ENCODE peak calls at places on chromosomes 11 and 22, in ten cellular contexts. Q, B, R, V, A, X, T, D, W and N are unnamed samples.

GRCh38 chr11:44178381-44178780 is 82.9 kb downstream of the EXT2 start:
- DNase-seq in Q (no peak), B (no peak), R (peak; percentile 78), V (no peak), A (no peak), X (no peak), T (no peak), D (no peak), W (no peak), N (no peak)

GRCh38 chr11:125842319-125842948 is 9.3 kb downstream of the PATE4 start:
- DNase-seq in Q (no peak), B (no peak), R (no peak), V (no peak), A (no peak), X (no peak), T (no peak), D (no peak), W (no peak), N (no peak)

GRCh38 chr11:122319011-122319410 is 203.0 kb upstream of the BLID start:
- DNase-seq in Q (no peak), B (no peak), R (no peak), V (no peak), A (no peak), X (no peak), T (no peak), D (no peak), W (no peak), N (no peak)

GRCh38 chr22:35582861-35583670 is 34.1 kb downstream of the MB start:
- DNase-seq in Q (peak; percentile 68), B (peak; percentile 64), R (peak; percentile 72), V (peak; percentile 7), A (peak; percentile 68), X (peak; percentile 55), T (peak; percentile 66), D (peak; percentile 86), W (peak; percentile 66), N (peak; percentile 46)

GRCh38 chr11:8062781-8063257 is 18.2 kb upstream of the TUB start:
- DNase-seq in Q (no peak), B (no peak), R (no peak), V (no peak), A (no peak), X (no peak), T (peak; percentile 49), D (no peak), W (no peak), N (no peak)

GRCh38 chr11:85099522-85099921 is 527.6 kb downstream of the DLG2 start:
- DNase-seq in Q (no peak), B (no peak), R (no peak), V (no peak), A (no peak), X (no peak), T (no peak), D (no peak), W (no peak), N (no peak)

GRCh38 chr11:87281496-87281895 is 243.8 kb downstream of the TMEM135 start:
- DNase-seq in Q (no peak), B (no peak), R (peak; percentile 82), V (no peak), A (no peak), X (no peak), T (peak; percentile 13), D (no peak), W (no peak), N (no peak)

GRCh38 chr22:30143265-30143664 is 63.0 kb downstream of the HORMAD2 start:
- DNase-seq in Q (no peak), B (no peak), R (no peak), V (no peak), A (no peak), X (no peak), T (no peak), D (no peak), W (no peak), N (no peak)

GRCh38 chr22:44172370-44173108 is 8.2 kb upstream of the PARVG start:
- DNase-seq in Q (peak; percentile 54), B (no peak), R (peak; percentile 89), V (no peak), A (peak; percentile 83), X (peak; percentile 57), T (peak; percentile 66), D (no peak), W (peak; percentile 77), N (no peak)

GRCh38 chr11:59551651-59552521 is 40.5 kb downstream of the OR4D9 start:
- DNase-seq in Q (no peak), B (peak; percentile 50), R (peak; percentile 92), V (no peak), A (no peak), X (no peak), T (peak; percentile 75), D (no peak), W (no peak), N (no peak)

DNA sequence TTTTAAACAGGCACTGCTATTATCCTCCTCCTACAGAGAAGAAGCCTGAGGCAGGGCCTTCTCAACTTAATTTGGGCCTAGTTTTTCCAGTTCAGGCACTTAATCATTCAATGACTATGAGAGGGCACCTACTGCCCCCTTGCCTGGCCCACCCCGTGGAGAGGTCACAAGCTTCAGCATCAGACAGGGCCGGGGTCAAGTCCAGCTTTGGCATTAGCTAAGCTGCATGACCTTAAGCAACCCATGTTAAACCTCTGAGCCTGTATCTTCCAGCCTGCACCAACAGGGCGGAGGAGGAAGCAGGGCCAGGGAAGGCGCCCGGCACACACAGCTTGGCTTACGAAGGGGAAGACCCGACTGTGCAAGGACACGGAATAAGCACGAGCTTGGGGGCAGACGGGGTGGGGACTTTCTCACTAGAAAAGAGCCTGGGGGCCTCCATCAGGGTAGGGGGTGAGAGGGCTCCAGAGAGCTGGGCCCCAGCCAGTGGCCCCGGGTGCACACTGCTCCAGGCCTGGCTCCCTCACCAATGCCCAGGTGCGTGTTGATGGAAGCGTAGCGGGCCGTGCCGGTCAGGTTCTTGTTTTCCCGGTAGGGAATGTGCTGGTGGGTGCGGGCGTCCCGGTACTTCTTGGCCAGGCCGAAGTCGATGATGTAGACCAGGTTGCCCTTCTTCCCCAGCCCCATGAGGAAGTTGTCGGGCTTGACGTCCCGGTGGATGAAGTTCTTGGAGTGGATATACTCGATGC is 16.9 kb downstream of the CSNK1E start:
- DNase-seq in Q (no peak), B (no peak), R (no peak), V (no peak), A (no peak), X (no peak), T (no peak), D (no peak), W (peak; percentile 56), N (no peak)
- H3K27ac ChIP-seq in Q (no peak overlapping the region), B (no peak overlapping the region), R (no peak overlapping the region), V (no peak overlapping the region), A (no peak overlapping the region), X (peak overlapping the region; percentile 66), T (peak overlapping the region; percentile 35), D (no peak overlapping the region), W (no peak overlapping the region), N (no peak overlapping the region)

DNA sequence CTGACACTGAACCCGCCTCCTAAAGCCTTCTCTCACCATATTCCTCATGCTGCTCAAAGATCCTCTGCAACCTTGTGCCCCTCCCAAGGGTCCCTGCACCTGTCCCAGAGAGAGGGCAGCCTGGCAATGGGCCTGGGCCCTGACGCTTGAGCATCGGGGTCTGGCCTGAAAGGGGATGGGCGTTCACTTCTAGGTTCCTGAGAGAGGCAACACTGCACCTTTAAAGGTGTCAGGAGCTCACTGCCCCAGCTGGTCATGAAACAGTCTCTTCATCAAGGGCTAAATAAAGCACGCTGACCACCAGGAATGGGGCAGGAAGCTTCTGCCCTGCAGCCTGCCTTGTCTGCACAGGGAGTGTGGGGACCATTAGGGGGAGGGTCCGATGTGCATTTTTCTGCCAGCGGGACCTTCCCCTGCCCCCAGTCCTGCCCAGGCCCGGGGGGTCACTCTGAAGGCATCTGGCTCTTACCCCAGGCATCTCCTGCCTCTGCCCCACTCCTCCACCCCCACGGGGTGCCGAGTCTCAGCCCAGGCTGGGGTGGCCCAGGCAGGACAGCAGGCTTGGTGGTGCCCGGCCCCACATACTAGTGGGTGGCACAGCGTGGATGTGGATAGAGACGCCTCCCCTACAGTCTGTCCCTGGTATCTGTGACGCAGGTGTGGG is 3.5 kb downstream of the C11orf21 start:
- DNase-seq in Q (no peak), B (no peak), R (no peak), V (no peak), A (peak; percentile 39), X (no peak), T (no peak), D (no peak), W (peak; percentile 48), N (no peak)
- H3K9me3 ChIP-seq in Q (no peaks in the 10 kb centered on the region), B (no peaks in the 10 kb centered on the region), R (no peaks in the 10 kb centered on the region), V (no peaks in the 10 kb centered on the region), A (no peaks in the 10 kb centered on the region), X (no peaks in the 10 kb centered on the region), T (no peaks in the 10 kb centered on the region), D (no peaks in the 10 kb centered on the region), W (no peaks in the 10 kb centered on the region), N (no peaks in the 10 kb centered on the region)

GRCh38 chr11:35083181-35084061 is 55.5 kb upstream of the CD44 start:
- DNase-seq in Q (peak; percentile 61), B (peak; percentile 74), R (peak; percentile 74), V (peak; percentile 86), A (no peak), X (peak; percentile 29), T (peak; percentile 57), D (peak; percentile 77), W (no peak), N (peak; percentile 74)
- H3K4me3 ChIP-seq in Q (no peak overlapping the region), B (no peak overlapping the region), R (no peak overlapping the region), V (peak overlapping the region; percentile 42), A (no peak overlapping the region), X (no peak overlapping the region), T (no peak overlapping the region), D (no peak overlapping the region), W (no peak overlapping the region), N (peak overlapping the region; percentile 83)

GRCh38 chr11:93741094-93741881 is at the start of the genes C11orf54 and TAF1D:
- DNase-seq in Q (peak; percentile 98), B (peak; percentile 98), R (peak; percentile 100), V (peak; percentile 93), A (peak; percentile 98), X (peak; percentile 97), T (peak; percentile 98), D (peak; percentile 75), W (peak; percentile 99), N (peak; percentile 98)

GRCh38 chr11:93740031-93740801 is 1.1 kb downstream of the TAF1D start:
- DNase-seq in Q (peak; percentile 19), B (no peak), R (no peak), V (no peak), A (no peak), X (no peak), T (peak; percentile 20), D (no peak), W (no peak), N (peak; percentile 24)

GRCh38 chr11:93740802-93741093 is 547 bp downstream of the TAF1D start:
- DNase-seq in Q (peak; percentile 64), B (peak; percentile 45), R (peak; percentile 87), V (no peak), A (peak; percentile 74), X (peak; percentile 48), T (peak; percentile 74), D (peak; percentile 35), W (peak; percentile 85), N (peak; percentile 80)

GRCh38 chr11:93743316-93743715 is 1.8 kb downstream of the C11orf54 start:
- DNase-seq in Q (peak; percentile 14), B (no peak), R (no peak), V (no peak), A (no peak), X (no peak), T (no peak), D (no peak), W (peak; percentile 81), N (no peak)

DNA sequence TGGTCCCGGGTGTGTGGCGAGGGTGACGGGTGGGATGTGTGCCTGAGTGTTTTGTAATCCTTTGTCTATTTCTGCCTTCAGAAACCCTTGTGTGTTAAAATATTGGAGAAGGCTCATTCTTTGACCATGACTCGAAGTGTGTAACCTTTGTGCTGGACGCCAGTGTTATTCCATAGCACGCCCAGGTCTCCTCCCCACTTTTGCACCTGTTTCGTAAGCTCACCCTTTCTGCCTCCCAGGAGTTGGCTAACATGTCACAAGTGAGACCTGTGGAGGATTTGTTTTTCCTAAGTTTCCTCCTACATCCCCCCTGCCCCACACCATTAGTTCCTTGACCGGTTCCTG is 382 bp downstream of the C11orf54 start:
- DNase-seq in Q (peak; percentile 72), B (no peak), R (no peak), V (no peak), A (no peak), X (no peak), T (peak; percentile 82), D (peak; percentile 71), W (no peak), N (no peak)
- H3K27ac ChIP-seq in Q (peak overlapping the region; percentile 93), B (peak overlapping the region; percentile 91), R (peak overlapping the region; percentile 92), V (peak overlapping the region; percentile 91), A (peak overlapping the region; percentile 89), X (peak overlapping the region; percentile 93), T (peak overlapping the region; percentile 96), D (peak overlapping the region; percentile 98), W (peak overlapping the region; percentile 92), N (peak overlapping the region; percentile 93)